ENCODE peak calls at places on chromosomes 13 and 19, in four cellular contexts. A is sciatic nerve; C is IMR-90; G is effector CD4-positive, alpha-beta T cell. V is an unnamed sample.

GRCh38 chr13:100984349-100984748 is 309.8 kb upstream of the TMTC4 start:
- DNase-seq in A (no peak), C (no peak), G (no peak), V (no peak)

GRCh38 chr19:517721-518136 is 10.4 kb downstream of the TPGS1 start:
- DNase-seq in A (no peak), G (no peak), C (no peak), V (no peak)

GRCh38 chr13:75825161-75825560 is 189.0 kb downstream of the LMO7 start:
- DNase-seq in C (no peak), G (no peak), A (no peak), V (no peak)

GRCh38 chr19:12828494-12828893 is 5.9 kb downstream of the RTBDN start:
- DNase-seq in A (no peak), G (no peak), C (no peak), V (no peak)

GRCh38 chr19:16268676-16269319 is 55.8 kb upstream of the KLF2 start:
- DNase-seq in A (no peak), G (peak), C (no peak), V (no peak)

GRCh38 chr13:34731486-34731885 is 210.6 kb upstream of the NBEA start:
- DNase-seq in G (no peak), A (no peak), C (no peak), V (no peak)

GRCh38 chr19:18273566-18274302 is 518 bp downstream of the IQCN start:
- DNase-seq in G (no peak), A (no peak), C (no peak), V (no peak)

GRCh38 chr13:49240017-49240416 is 7.7 kb upstream of the CDADC1 start:
- DNase-seq in G (peak), A (no peak), C (peak), V (peak)